ENCODE peak calls at places on chromosome 14, in four cellular contexts. B is NCI-H2081, F is GM23248, O is omental fat pad. Z is an unnamed sample.

GRCh38 chr14:22898302-22898894 is 15.4 kb downstream of the REM2 start:
- DNase-seq in F (peak), O (no peak), B (no peak), Z (peak)

GRCh38 chr14:56153271-56153670 is 35.1 kb downstream of the PELI2 start:
- DNase-seq in F (no peak), O (no peak), B (no peak), Z (no peak)

GRCh38 chr14:32635103-32635719 is 303.5 kb upstream of the NPAS3 start:
- DNase-seq in B (no peak), O (no peak), F (peak), Z (peak)

GRCh38 chr14:88516742-88517418 is 37.9 kb downstream of the PTPN21 start:
- DNase-seq in O (no peak), F (no peak), B (no peak), Z (no peak)

GRCh38 chr14:91918159-91918883 is 29.2 kb downstream of the FBLN5 start:
- DNase-seq in F (no peak), B (no peak), O (no peak), Z (peak)

GRCh38 chr14:101709962-101710891 is 51.3 kb upstream of the PPP2R5C start:
- DNase-seq in B (no peak), F (no peak), O (no peak), Z (no peak)

GRCh38 chr14:76710093-76711010 is 50.9 kb upstream of the VASH1 start:
- DNase-seq in B (peak), F (peak), O (no peak), Z (peak)

GRCh38 chr14:91078095-91078737 is 17.8 kb upstream of the RPS6KA5 start:
- DNase-seq in F (no peak), B (no peak), O (no peak), Z (no peak)

GRCh38 chr14:65156568-65157366 is 54.5 kb upstream of the MAX start:
- DNase-seq in B (no peak), O (no peak), F (peak), Z (peak)

GRCh38 chr14:30389134-30389900 is 169.6 kb upstream of the G2E3 start:
- DNase-seq in O (peak), B (no peak), F (peak), Z (peak)

GRCh38 chr14:104865069-104865630 is at the start of gene CEP170B:
- DNase-seq in F (peak), O (no peak), B (no peak), Z (no peak)

GRCh38 chr14:91220581-91221000 is 23.9 kb downstream of the GPR68 start:
- DNase-seq in F (no peak), B (no peak), O (no peak), Z (no peak)

GRCh38 chr14:65637780-65638179 is 225.2 kb downstream of the FUT8 start:
- DNase-seq in B (no peak), O (no peak), F (peak), Z (no peak)

GRCh38 chr14:51304428-51304827 is 64.4 kb downstream of the TMX1 start:
- DNase-seq in B (no peak), O (no peak), F (peak), Z (peak)

GRCh38 chr14:31897581-31898186 is 179.4 kb upstream of the ARHGAP5 start:
- DNase-seq in B (no peak), O (no peak), F (no peak), Z (peak)

GRCh38 chr14:36935976-36936678 is 236.3 kb downstream of the SLC25A21 start:
- DNase-seq in B (no peak), F (peak), O (no peak), Z (peak)

GRCh38 chr14:64671591-64671990 is 32.6 kb upstream of the PLEKHG3 start:
- DNase-seq in F (peak), B (peak), O (no peak), Z (peak)

GRCh38 chr14:37124617-37125016 is 47.8 kb downstream of the SLC25A21 start:
- DNase-seq in B (no peak), F (no peak), O (no peak), Z (no peak)

GRCh38 chr14:94769413-94770250 is at the start of gene GSC:
- DNase-seq in O (no peak), F (peak), B (no peak), Z (peak)

GRCh38 chr14:50001146-50001998 is 108.5 kb downstream of the ARF6 start:
- DNase-seq in O (no peak), F (peak), B (no peak), Z (peak)

GRCh38 chr14:104284636-104285482 is 146.5 kb downstream of the KIF26A start:
- DNase-seq in O (no peak), F (no peak), B (no peak), Z (no peak)

GRCh38 chr14:93788557-93789365 is 476 bp upstream of the PRIMA1 start:
- DNase-seq in B (peak), F (peak), O (no peak), Z (no peak)

GRCh38 chr14:72892103-72892878 is 1.6 kb downstream of the DPF3 start:
- DNase-seq in O (no peak), B (no peak), F (peak), Z (peak)

GRCh38 chr14:78153069-78153351 is 17.2 kb upstream of the NRXN3 start:
- DNase-seq in B (peak), O (no peak), F (peak), Z (peak)

GRCh38 chr14:38256358-38256840 is 506 bp upstream of the CLEC14A start:
- DNase-seq in F (no peak), B (no peak), O (no peak), Z (peak)

GRCh38 chr14:68444449-68445168 is 348.3 kb downstream of the ZFP36L1 start:
- DNase-seq in O (no peak), B (no peak), F (peak), Z (peak)

GRCh38 chr14:105075364-105076295 is 10.4 kb upstream of the GPR132 start:
- DNase-seq in F (peak), O (no peak), B (no peak), Z (peak)

GRCh38 chr14:29461131-29461530 is 466.5 kb downstream of the PRKD1 start:
- DNase-seq in F (no peak), B (no peak), O (no peak), Z (no peak)

GRCh38 chr14:97337267-97337666 is 540.1 kb downstream of the VRK1 start:
- DNase-seq in B (no peak), O (no peak), F (no peak), Z (no peak)

GRCh38 chr14:92308676-92309075 is 14.3 kb upstream of the SLC24A4 start:
- DNase-seq in B (no peak), O (no peak), F (no peak), Z (no peak)

GRCh38 chr14:26554069-26554772 is 43.6 kb downstream of the NOVA1 start:
- DNase-seq in F (no peak), O (no peak), B (no peak), Z (no peak)